ENCODE peak calls at places on chromosomes 4 and X, in nine cellular contexts. One of them, this sample, is unnamed.

GRCh38 chr4:126405369-126405982 is 1090.7 kb downstream of the FAT4 start:
- DNase-seq in AG04449: no peak
- DNase-seq in GM23338: peak; percentile 68
- DNase-seq in endodermal cell: no peak
- DNase-seq in BJ: no peak
- DNase-seq in activated B cell treated with CpG ODN at 0.5 μM for 24 hours: no peak
- DNase-seq in lower leg skin: no peak
- DNase-seq in right atrium auricular region: no peak
- DNase-seq in psoas muscle: no peak
- DNase-seq in this sample: no peak

GRCh38 chr4:125456075-125456474 is 141.3 kb downstream of the FAT4 start:
- DNase-seq in AG04449: no peak
- DNase-seq in GM23338: no peak
- DNase-seq in endodermal cell: no peak
- DNase-seq in BJ: no peak
- DNase-seq in activated B cell treated with CpG ODN at 0.5 μM for 24 hours: no peak
- DNase-seq in lower leg skin: no peak
- DNase-seq in right atrium auricular region: no peak
- DNase-seq in psoas muscle: no peak
- DNase-seq in this sample: no peak

GRCh38 chr4:75634281-75634680 is 4.0 kb upstream of the CDKL2 start:
- DNase-seq in AG04449: no peak
- DNase-seq in GM23338: no peak
- DNase-seq in endodermal cell: no peak
- DNase-seq in BJ: no peak
- DNase-seq in activated B cell treated with CpG ODN at 0.5 μM for 24 hours: no peak
- DNase-seq in lower leg skin: no peak
- DNase-seq in right atrium auricular region: no peak
- DNase-seq in psoas muscle: no peak
- DNase-seq in this sample: no peak

GRCh38 chrX:63686878-63687714 is 97.9 kb downstream of the ARHGEF9 start:
- DNase-seq in AG04449: peak; percentile 7
- DNase-seq in GM23338: peak; percentile 73
- DNase-seq in endodermal cell: peak; percentile 57
- DNase-seq in BJ: peak; percentile 4
- DNase-seq in activated B cell treated with CpG ODN at 0.5 μM for 24 hours: no peak
- DNase-seq in lower leg skin: no peak
- DNase-seq in right atrium auricular region: no peak
- DNase-seq in psoas muscle: no peak
- DNase-seq in this sample: no peak

GRCh38 chr4:107930821-107931774 is at the start of gene CYP2U1:
- DNase-seq in AG04449: no peak
- DNase-seq in GM23338: peak; percentile 94
- DNase-seq in endodermal cell: peak; percentile 96
- DNase-seq in BJ: peak; percentile 16
- DNase-seq in activated B cell treated with CpG ODN at 0.5 μM for 24 hours: peak; percentile 88
- DNase-seq in lower leg skin: peak; percentile 97
- DNase-seq in right atrium auricular region: peak; percentile 88
- DNase-seq in psoas muscle: peak; percentile 93
- DNase-seq in this sample: peak; percentile 66

GRCh38 chrX:13791559-13791958 is 25.3 kb downstream of the GPM6B start:
- DNase-seq in AG04449: no peak
- DNase-seq in GM23338: no peak
- DNase-seq in endodermal cell: no peak
- DNase-seq in BJ: no peak
- DNase-seq in activated B cell treated with CpG ODN at 0.5 μM for 24 hours: no peak
- DNase-seq in lower leg skin: no peak
- DNase-seq in right atrium auricular region: no peak
- DNase-seq in psoas muscle: no peak
- DNase-seq in this sample: no peak

GRCh38 chr4:92304636-92305035 is 870 bp downstream of the GRID2 start:
- DNase-seq in AG04449: no peak
- DNase-seq in GM23338: peak; percentile 60
- DNase-seq in endodermal cell: peak; percentile 77
- DNase-seq in BJ: no peak
- DNase-seq in activated B cell treated with CpG ODN at 0.5 μM for 24 hours: no peak
- DNase-seq in lower leg skin: no peak
- DNase-seq in right atrium auricular region: no peak
- DNase-seq in psoas muscle: no peak
- DNase-seq in this sample: no peak

GRCh38 chrX:9622128-9622527 is 143.5 kb downstream of the GPR143 start:
- DNase-seq in AG04449: no peak
- DNase-seq in GM23338: no peak
- DNase-seq in endodermal cell: no peak
- DNase-seq in BJ: no peak
- DNase-seq in activated B cell treated with CpG ODN at 0.5 μM for 24 hours: no peak
- DNase-seq in lower leg skin: no peak
- DNase-seq in right atrium auricular region: no peak
- DNase-seq in psoas muscle: no peak
- DNase-seq in this sample: no peak

GRCh38 chr4:948101-948935 is 16.1 kb downstream of the TMEM175 start:
- DNase-seq in AG04449: no peak
- DNase-seq in GM23338: no peak
- DNase-seq in endodermal cell: peak; percentile 57
- DNase-seq in BJ: no peak
- DNase-seq in activated B cell treated with CpG ODN at 0.5 μM for 24 hours: no peak
- DNase-seq in lower leg skin: peak; percentile 78
- DNase-seq in right atrium auricular region: no peak
- DNase-seq in psoas muscle: peak; percentile 37
- DNase-seq in this sample: peak; percentile 9

GRCh38 chr4:154516320-154516719 is 24.7 kb upstream of the DCHS2 start:
- DNase-seq in AG04449: no peak
- DNase-seq in GM23338: no peak
- DNase-seq in endodermal cell: no peak
- DNase-seq in BJ: no peak
- DNase-seq in activated B cell treated with CpG ODN at 0.5 μM for 24 hours: no peak
- DNase-seq in lower leg skin: no peak
- DNase-seq in right atrium auricular region: no peak
- DNase-seq in psoas muscle: no peak
- DNase-seq in this sample: no peak

GRCh38 chr4:122838034-122838433 is 11.4 kb downstream of the FGF2 start:
- DNase-seq in AG04449: no peak
- DNase-seq in GM23338: no peak
- DNase-seq in endodermal cell: no peak
- DNase-seq in BJ: no peak
- DNase-seq in activated B cell treated with CpG ODN at 0.5 μM for 24 hours: no peak
- DNase-seq in lower leg skin: no peak
- DNase-seq in right atrium auricular region: no peak
- DNase-seq in psoas muscle: no peak
- DNase-seq in this sample: no peak

GRCh38 chr4:32142075-32142474 is 1421.9 kb downstream of the PCDH7 start:
- DNase-seq in AG04449: no peak
- DNase-seq in GM23338: no peak
- DNase-seq in endodermal cell: no peak
- DNase-seq in BJ: no peak
- DNase-seq in activated B cell treated with CpG ODN at 0.5 μM for 24 hours: no peak
- DNase-seq in lower leg skin: no peak
- DNase-seq in right atrium auricular region: no peak
- DNase-seq in psoas muscle: no peak
- DNase-seq in this sample: no peak

GRCh38 chr4:97624204-97624603 is 519.1 kb downstream of the STPG2 start:
- DNase-seq in AG04449: no peak
- DNase-seq in GM23338: no peak
- DNase-seq in endodermal cell: no peak
- DNase-seq in BJ: no peak
- DNase-seq in activated B cell treated with CpG ODN at 0.5 μM for 24 hours: no peak
- DNase-seq in lower leg skin: no peak
- DNase-seq in right atrium auricular region: no peak
- DNase-seq in psoas muscle: no peak
- DNase-seq in this sample: no peak

GRCh38 chr4:182449186-182449880 is 206.1 kb downstream of the TENM3 start:
- DNase-seq in AG04449: no peak
- DNase-seq in GM23338: peak; percentile 92
- DNase-seq in endodermal cell: no peak
- DNase-seq in BJ: no peak
- DNase-seq in activated B cell treated with CpG ODN at 0.5 μM for 24 hours: no peak
- DNase-seq in lower leg skin: no peak
- DNase-seq in right atrium auricular region: no peak
- DNase-seq in psoas muscle: no peak
- DNase-seq in this sample: no peak

GRCh38 chr4:7758444-7758815 is 181.2 kb downstream of the AFAP1 start:
- DNase-seq in AG04449: no peak
- DNase-seq in GM23338: no peak
- DNase-seq in endodermal cell: no peak
- DNase-seq in BJ: no peak
- DNase-seq in activated B cell treated with CpG ODN at 0.5 μM for 24 hours: no peak
- DNase-seq in lower leg skin: no peak
- DNase-seq in right atrium auricular region: no peak
- DNase-seq in psoas muscle: peak; percentile 4
- DNase-seq in this sample: no peak

GRCh38 chrX:128106630-128107029 is 54.4 kb upstream of the ACTRT1 start:
- DNase-seq in AG04449: no peak
- DNase-seq in GM23338: peak; percentile 50
- DNase-seq in endodermal cell: peak; percentile 60
- DNase-seq in BJ: no peak
- DNase-seq in activated B cell treated with CpG ODN at 0.5 μM for 24 hours: no peak
- DNase-seq in lower leg skin: no peak
- DNase-seq in right atrium auricular region: no peak
- DNase-seq in psoas muscle: no peak
- DNase-seq in this sample: no peak

GRCh38 chr4:128560754-128561495 is 248.6 kb upstream of the JADE1 start:
- DNase-seq in AG04449: no peak
- DNase-seq in GM23338: no peak
- DNase-seq in endodermal cell: peak; percentile 61
- DNase-seq in BJ: no peak
- DNase-seq in activated B cell treated with CpG ODN at 0.5 μM for 24 hours: no peak
- DNase-seq in lower leg skin: no peak
- DNase-seq in right atrium auricular region: no peak
- DNase-seq in psoas muscle: no peak
- DNase-seq in this sample: no peak

GRCh38 chrX:82335772-82336171 is 1133.9 kb downstream of the SH3BGRL start:
- DNase-seq in AG04449: no peak
- DNase-seq in GM23338: no peak
- DNase-seq in endodermal cell: no peak
- DNase-seq in BJ: no peak
- DNase-seq in activated B cell treated with CpG ODN at 0.5 μM for 24 hours: no peak
- DNase-seq in lower leg skin: no peak
- DNase-seq in right atrium auricular region: no peak
- DNase-seq in psoas muscle: no peak
- DNase-seq in this sample: no peak

GRCh38 chrX:24860140-24860539 is 155.6 kb downstream of the ARX start:
- DNase-seq in AG04449: no peak
- DNase-seq in GM23338: no peak
- DNase-seq in endodermal cell: no peak
- DNase-seq in BJ: no peak
- DNase-seq in activated B cell treated with CpG ODN at 0.5 μM for 24 hours: no peak
- DNase-seq in lower leg skin: no peak
- DNase-seq in right atrium auricular region: no peak
- DNase-seq in psoas muscle: no peak
- DNase-seq in this sample: no peak

GRCh38 chrX:111110098-111110775 is 14.2 kb downstream of the PAK3 start:
- DNase-seq in AG04449: no peak
- DNase-seq in GM23338: no peak
- DNase-seq in endodermal cell: no peak
- DNase-seq in BJ: no peak
- DNase-seq in activated B cell treated with CpG ODN at 0.5 μM for 24 hours: no peak
- DNase-seq in lower leg skin: no peak
- DNase-seq in right atrium auricular region: no peak
- DNase-seq in psoas muscle: no peak
- DNase-seq in this sample: no peak

GRCh38 chr4:108169639-108170038 is 907 bp upstream of the LEF1 start:
- DNase-seq in AG04449: no peak
- DNase-seq in GM23338: no peak
- DNase-seq in endodermal cell: no peak
- DNase-seq in BJ: no peak
- DNase-seq in activated B cell treated with CpG ODN at 0.5 μM for 24 hours: no peak
- DNase-seq in lower leg skin: no peak
- DNase-seq in right atrium auricular region: no peak
- DNase-seq in psoas muscle: no peak
- DNase-seq in this sample: no peak

GRCh38 chr4:26964512-26964911 is 103.9 kb downstream of the STIM2 start:
- DNase-seq in AG04449: no peak
- DNase-seq in GM23338: no peak
- DNase-seq in endodermal cell: no peak
- DNase-seq in BJ: no peak
- DNase-seq in activated B cell treated with CpG ODN at 0.5 μM for 24 hours: no peak
- DNase-seq in lower leg skin: no peak
- DNase-seq in right atrium auricular region: no peak
- DNase-seq in psoas muscle: no peak
- DNase-seq in this sample: no peak

GRCh38 chr4:28357985-28358384 is 1497.3 kb downstream of the STIM2 start:
- DNase-seq in AG04449: no peak
- DNase-seq in GM23338: peak; percentile 54
- DNase-seq in endodermal cell: peak; percentile 63
- DNase-seq in BJ: no peak
- DNase-seq in activated B cell treated with CpG ODN at 0.5 μM for 24 hours: no peak
- DNase-seq in lower leg skin: no peak
- DNase-seq in right atrium auricular region: no peak
- DNase-seq in psoas muscle: no peak
- DNase-seq in this sample: no peak
- TF ChIP-seq CTCF in AG04449: peak; percentile 40
- TF ChIP-seq CTCF in GM23338: peak; percentile 46
- TF ChIP-seq CTCF in endodermal cell: peak; percentile 79
- TF ChIP-seq CTCF in BJ: peak; percentile 40
- TF ChIP-seq CTCF in activated B cell treated with CpG ODN at 0.5 μM for 24 hours: no peak
- TF ChIP-seq CTCF in lower leg skin: no peak
- TF ChIP-seq CTCF in right atrium auricular region: no peak
- TF ChIP-seq CTCF in psoas muscle: no peak
- TF ChIP-seq CTCF in this sample: no peak

DNA sequence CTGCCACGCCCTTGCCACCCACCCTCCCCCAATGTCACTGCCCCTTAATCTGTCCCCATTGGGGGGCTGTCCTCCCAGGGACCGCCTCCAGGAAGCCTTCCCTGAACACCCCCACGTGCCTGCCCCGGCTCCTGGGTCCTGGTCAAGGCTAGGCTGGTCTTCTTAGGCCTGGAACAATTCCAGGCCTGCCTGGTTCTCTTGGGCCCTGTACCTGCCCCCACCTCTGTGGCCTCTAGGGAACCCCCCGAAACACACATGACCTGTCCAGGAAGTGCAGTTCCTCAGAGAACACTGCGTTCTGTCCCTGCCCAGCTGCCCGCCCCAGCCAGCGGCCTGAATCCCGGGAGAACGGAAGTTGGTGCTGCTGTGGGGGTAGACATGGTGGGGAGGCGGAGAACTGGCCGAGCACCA is 5.1 kb downstream of the MXD4 start:
- DNase-seq in AG04449: no peak
- DNase-seq in GM23338: no peak
- DNase-seq in endodermal cell: peak; percentile 44
- DNase-seq in BJ: no peak
- DNase-seq in activated B cell treated with CpG ODN at 0.5 μM for 24 hours: peak; percentile 7
- DNase-seq in lower leg skin: peak; percentile 88
- DNase-seq in right atrium auricular region: peak; percentile 68
- DNase-seq in psoas muscle: peak; percentile 80
- DNase-seq in this sample: no peak
- TF ChIP-seq CTCF in AG04449: no peak
- TF ChIP-seq CTCF in GM23338: no peak
- TF ChIP-seq CTCF in endodermal cell: no peak
- TF ChIP-seq CTCF in BJ: no peak
- TF ChIP-seq CTCF in activated B cell treated with CpG ODN at 0.5 μM for 24 hours: no peak
- TF ChIP-seq CTCF in lower leg skin: no peak
- TF ChIP-seq CTCF in right atrium auricular region: no peak
- TF ChIP-seq CTCF in psoas muscle: no peak
- TF ChIP-seq CTCF in this sample: no peak

GRCh38 chr4:131644619-131645018 is 1504.5 kb upstream of the PCDH10 start:
- DNase-seq in AG04449: no peak
- DNase-seq in GM23338: peak; percentile 79
- DNase-seq in endodermal cell: peak; percentile 85
- DNase-seq in BJ: no peak
- DNase-seq in activated B cell treated with CpG ODN at 0.5 μM for 24 hours: no peak
- DNase-seq in lower leg skin: no peak
- DNase-seq in right atrium auricular region: no peak
- DNase-seq in psoas muscle: no peak
- DNase-seq in this sample: no peak
- TF ChIP-seq CTCF in AG04449: no peak
- TF ChIP-seq CTCF in GM23338: peak; percentile 83
- TF ChIP-seq CTCF in endodermal cell: peak; percentile 89
- TF ChIP-seq CTCF in BJ: peak; percentile 29
- TF ChIP-seq CTCF in activated B cell treated with CpG ODN at 0.5 μM for 24 hours: no peak
- TF ChIP-seq CTCF in lower leg skin: no peak
- TF ChIP-seq CTCF in right atrium auricular region: no peak
- TF ChIP-seq CTCF in psoas muscle: no peak
- TF ChIP-seq CTCF in this sample: peak; percentile 56

GRCh38 chr4:172543249-172543648 is 625.4 kb upstream of the GALNT7 start:
- DNase-seq in AG04449: no peak
- DNase-seq in GM23338: peak; percentile 70
- DNase-seq in endodermal cell: no peak
- DNase-seq in BJ: no peak
- DNase-seq in activated B cell treated with CpG ODN at 0.5 μM for 24 hours: no peak
- DNase-seq in lower leg skin: no peak
- DNase-seq in right atrium auricular region: no peak
- DNase-seq in psoas muscle: no peak
- DNase-seq in this sample: no peak
- TF ChIP-seq CTCF in AG04449: no peak
- TF ChIP-seq CTCF in GM23338: peak; percentile 71
- TF ChIP-seq CTCF in endodermal cell: peak; percentile 73
- TF ChIP-seq CTCF in BJ: no peak
- TF ChIP-seq CTCF in activated B cell treated with CpG ODN at 0.5 μM for 24 hours: no peak
- TF ChIP-seq CTCF in lower leg skin: no peak
- TF ChIP-seq CTCF in right atrium auricular region: no peak
- TF ChIP-seq CTCF in psoas muscle: no peak
- TF ChIP-seq CTCF in this sample: no peak

This sample was measured in progenitor cell of endocrine pancreas.